ENCODE peak calls at places on chromosomes 11 and 22, in six cellular contexts. T is B cell, E is mammary epithelial cell, P is astrocyte of the spinal cord, B is fibroblast of villous mesenchyme, X is kidney epithelial cell. Y is an unnamed sample.

GRCh38 chr11:113666584-113666983 is 39.5 kb downstream of the TMPRSS5 start:
- DNase-seq in T (no peak), P (no peak), E (no peak), X (no peak), B (no peak), Y (no peak)

GRCh38 chr11:124748481-124749338 is 3.3 kb downstream of the VSIG2 start:
- DNase-seq in X (no peak), B (no peak), E (no peak), P (peak), T (no peak), Y (peak)

GRCh38 chr22:43828711-43829447 is 16.8 kb upstream of the EFCAB6 start:
- DNase-seq in T (no peak), X (no peak), P (peak), B (peak), E (no peak), Y (no peak)

GRCh38 chr11:104159356-104159755 is 4.6 kb downstream of the PDGFD start:
- DNase-seq in P (peak), E (no peak), B (no peak), T (no peak), X (no peak), Y (no peak)

GRCh38 chr11:976431-977160 is 50.9 kb downstream of the AP2A2 start:
- DNase-seq in T (no peak), B (no peak), E (peak), P (peak), X (no peak), Y (no peak)

GRCh38 chr22:45203150-45203974 is 37.3 kb downstream of the KIAA0930 start:
- DNase-seq in T (no peak), E (no peak), B (no peak), P (no peak), X (no peak), Y (no peak)

GRCh38 chr22:40391417-40391816 is 21.0 kb downstream of the SGSM3 start:
- DNase-seq in X (no peak), P (no peak), T (no peak), E (no peak), B (no peak), Y (no peak)

GRCh38 chr11:95512177-95512576 is 277.4 kb downstream of the FAM76B start:
- DNase-seq in P (peak), E (peak), X (no peak), B (peak), T (no peak), Y (no peak)

GRCh38 chr11:2142762-2143202 is 3.6 kb upstream of the IGF2 start:
- DNase-seq in X (no peak), B (peak), E (peak), P (no peak), T (no peak), Y (peak)

GRCh38 chr11:2139118-2139490 is at the start of gene IGF2:
- DNase-seq in P (no peak), X (no peak), T (no peak), B (peak), E (no peak), Y (no peak)

GRCh38 chr11:2142300-2142759 is 3.1 kb upstream of the IGF2 start:
- DNase-seq in B (peak), P (no peak), X (no peak), E (peak), T (no peak), Y (peak)

GRCh38 chr11:2139691-2140337 is 625 bp upstream of the IGF2 start:
- DNase-seq in B (no peak), X (no peak), T (no peak), E (peak), P (no peak), Y (no peak)

DNA sequence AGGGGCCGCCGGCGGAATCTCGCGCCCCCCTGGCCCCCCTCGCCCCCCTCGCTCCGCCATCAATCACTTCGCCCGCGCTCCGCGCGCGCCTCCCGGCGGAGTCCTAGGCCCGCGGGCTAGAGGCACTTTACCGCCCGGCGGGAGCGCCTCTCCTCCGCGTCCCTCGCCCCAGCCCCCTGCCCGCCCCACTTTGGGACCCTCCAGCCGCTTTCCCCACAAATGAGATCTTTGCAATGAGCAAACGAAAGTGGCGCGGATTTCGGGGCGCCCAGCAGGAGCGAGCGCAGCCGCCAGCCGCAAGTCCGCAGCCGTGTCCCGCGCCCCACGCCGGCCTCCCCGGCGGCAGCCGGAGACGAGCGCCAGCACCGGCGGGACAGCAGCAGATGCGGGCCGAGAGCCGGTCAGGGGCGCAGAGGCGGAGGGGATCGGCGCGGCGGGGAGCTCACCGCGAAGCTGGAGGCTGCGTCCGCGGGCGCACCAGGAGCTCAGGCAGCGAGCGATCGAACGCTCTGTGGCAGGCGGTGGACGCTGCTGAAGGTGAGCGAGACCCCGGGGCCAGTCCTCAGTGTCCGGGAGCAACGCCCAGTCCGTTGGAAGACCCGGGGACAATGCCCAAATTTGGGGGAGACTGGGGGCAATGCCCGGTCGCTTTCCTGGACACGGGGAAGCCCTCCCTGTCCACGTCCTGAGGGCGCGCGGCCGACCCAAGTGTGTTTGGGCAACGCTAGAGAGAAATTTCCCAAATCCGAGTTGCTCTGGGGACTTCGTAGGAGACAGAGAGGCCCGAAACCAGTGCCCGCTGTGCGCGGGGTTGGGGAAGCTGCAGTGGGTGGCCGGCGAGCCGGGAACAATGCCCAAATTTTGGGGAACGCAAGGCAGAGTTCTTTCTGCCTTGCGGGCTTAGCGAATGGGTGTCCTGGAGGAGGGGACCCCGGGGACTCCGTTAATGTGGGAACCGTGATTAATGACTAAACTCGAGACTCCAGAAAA is 1.5 kb upstream of the IGF2 start:
- DNase-seq in B (no peak), T (no peak), E (peak), P (no peak), X (no peak), Y (no peak)
- TF ChIP-seq CTCF in B (no peak), T (no peak), E (no peak), P (no peak), X (no peak), Y (no peak)

DNA sequence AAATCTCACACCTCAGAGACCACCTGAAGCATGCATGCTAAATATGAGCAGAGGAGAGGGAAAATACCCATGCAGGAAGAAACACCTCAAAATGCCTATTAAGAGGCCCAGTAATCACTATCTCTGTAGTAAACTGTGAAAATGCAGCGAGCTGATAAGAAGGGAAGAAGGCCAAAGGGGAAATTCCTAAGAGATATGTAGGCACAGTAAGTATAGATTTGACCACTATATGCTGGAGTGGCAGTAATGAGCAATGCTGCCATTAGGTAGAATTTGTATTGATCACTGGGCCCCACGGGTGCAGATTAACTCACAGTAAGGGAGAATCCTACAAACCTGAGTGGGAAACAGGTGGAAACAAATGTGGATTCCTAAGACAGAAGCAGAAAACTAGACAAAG is 1813.1 kb upstream of the RAG2 start:
- DNase-seq in B (no peak), E (no peak), T (no peak), P (no peak), X (no peak), Y (no peak)
- TF ChIP-seq CTCF in B (no peak), E (peak), T (no peak), P (peak), X (peak), Y (no peak)

GRCh38 chr11:122653911-122654310 is 1.6 kb upstream of the UBASH3B start:
- DNase-seq in E (no peak), T (no peak), P (peak), X (no peak), B (no peak), Y (no peak)

GRCh38 chr11:122652495-122652894 is 3.0 kb upstream of the UBASH3B start:
- DNase-seq in E (no peak), T (no peak), B (no peak), X (no peak), P (no peak), Y (no peak)

GRCh38 chr11:122656073-122656630 is 630 bp downstream of the UBASH3B start:
- DNase-seq in P (peak), E (peak), T (peak), X (no peak), B (peak), Y (peak)

GRCh38 chr11:122656631-122657101 is 1.1 kb downstream of the UBASH3B start:
- DNase-seq in B (no peak), T (peak), X (no peak), E (peak), P (peak), Y (peak)

GRCh38 chr11:122655527-122656072 is at the start of gene UBASH3B:
- DNase-seq in E (peak), P (peak), B (peak), X (peak), T (peak), Y (peak)
- TF ChIP-seq CTCF in E (no peak), P (no peak), B (peak), X (peak), T (no peak), Y (no peak)

GRCh38 chr11:22169833-22170232 is 23.1 kb upstream of the ANO5 start:
- DNase-seq in E (no peak), B (no peak), X (no peak), P (no peak), T (no peak), Y (no peak)
- TF ChIP-seq CTCF in E (no peak), B (no peak), X (peak), P (peak), T (no peak), Y (peak)